ENCODE peak calls at places on chromosomes 2 and 18, in nine cellular contexts. One of them, this sample, is unnamed.

GRCh38 chr2:171521361-171522056 is 765 bp upstream of the CYBRD1 start:
- DNase-seq in ovary: no peak
- DNase-seq in upper lobe of right lung: no peak
- DNase-seq in lower lobe of right lung: no peak
- DNase-seq in natural killer cell: no peak
- DNase-seq in fibroblast of pulmonary artery: peak; percentile 13
- DNase-seq in testis: peak; percentile 19
- DNase-seq in fibroblast of the aortic adventitia: peak; percentile 62
- DNase-seq in Calu3: no peak
- DNase-seq in this sample: no peak

GRCh38 chr2:18551623-18552022 is 8.8 kb downstream of the RDH14 start:
- DNase-seq in natural killer cell: no peak
- DNase-seq in fibroblast of pulmonary artery: no peak
- DNase-seq in fibroblast of the aortic adventitia: no peak
- DNase-seq in Calu3: no peak
- DNase-seq in ovary: no peak
- DNase-seq in lower lobe of right lung: no peak
- DNase-seq in upper lobe of right lung: no peak
- DNase-seq in testis: no peak
- DNase-seq in this sample: no peak

GRCh38 chr2:10012963-10013461 is 30.3 kb upstream of the KLF11 start:
- DNase-seq in testis: no peak
- DNase-seq in ovary: no peak
- DNase-seq in fibroblast of pulmonary artery: no peak
- DNase-seq in upper lobe of right lung: peak; percentile 60
- DNase-seq in lower lobe of right lung: peak; percentile 45
- DNase-seq in Calu3: no peak
- DNase-seq in fibroblast of the aortic adventitia: no peak
- DNase-seq in natural killer cell: no peak
- DNase-seq in this sample: no peak

GRCh38 chr2:28391564-28392296 is 928 bp upstream of the FOSL2 start:
- DNase-seq in ovary: peak; percentile 92
- DNase-seq in testis: peak; percentile 94
- DNase-seq in upper lobe of right lung: peak; percentile 95
- DNase-seq in fibroblast of pulmonary artery: peak; percentile 94
- DNase-seq in natural killer cell: peak; percentile 57
- DNase-seq in fibroblast of the aortic adventitia: peak; percentile 92
- DNase-seq in Calu3: peak; percentile 78
- DNase-seq in lower lobe of right lung: peak; percentile 95
- DNase-seq in this sample: peak; percentile 52

GRCh38 chr2:107730898-107731297 is 95.8 kb upstream of the RGPD4 start:
- DNase-seq in natural killer cell: no peak
- DNase-seq in Calu3: no peak
- DNase-seq in fibroblast of the aortic adventitia: no peak
- DNase-seq in lower lobe of right lung: no peak
- DNase-seq in ovary: no peak
- DNase-seq in testis: no peak
- DNase-seq in fibroblast of pulmonary artery: no peak
- DNase-seq in upper lobe of right lung: no peak
- DNase-seq in this sample: no peak

GRCh38 chr18:9102391-9103216 is at the start of gene NDUFV2:
- DNase-seq in ovary: peak; percentile 98
- DNase-seq in fibroblast of the aortic adventitia: peak; percentile 90
- DNase-seq in lower lobe of right lung: peak; percentile 98
- DNase-seq in upper lobe of right lung: peak; percentile 99
- DNase-seq in fibroblast of pulmonary artery: peak; percentile 95
- DNase-seq in Calu3: peak; percentile 99
- DNase-seq in testis: peak; percentile 97
- DNase-seq in natural killer cell: peak; percentile 97
- DNase-seq in this sample: peak; percentile 99

GRCh38 chr2:42917374-42918017 is 125.1 kb upstream of the HAAO start:
- DNase-seq in upper lobe of right lung: peak; percentile 44
- DNase-seq in natural killer cell: no peak
- DNase-seq in lower lobe of right lung: no peak
- DNase-seq in testis: no peak
- DNase-seq in ovary: no peak
- DNase-seq in Calu3: no peak
- DNase-seq in fibroblast of pulmonary artery: peak; percentile 95
- DNase-seq in fibroblast of the aortic adventitia: peak; percentile 74
- DNase-seq in this sample: no peak

GRCh38 chr2:141900826-141901225 is 230.0 kb downstream of the LRP1B start:
- DNase-seq in testis: no peak
- DNase-seq in lower lobe of right lung: no peak
- DNase-seq in ovary: no peak
- DNase-seq in fibroblast of the aortic adventitia: no peak
- DNase-seq in Calu3: no peak
- DNase-seq in fibroblast of pulmonary artery: no peak
- DNase-seq in upper lobe of right lung: no peak
- DNase-seq in natural killer cell: no peak
- DNase-seq in this sample: no peak

GRCh38 chr2:65018141-65018582 is 29.0 kb downstream of the SLC1A4 start:
- DNase-seq in Calu3: no peak
- DNase-seq in natural killer cell: no peak
- DNase-seq in lower lobe of right lung: peak; percentile 83
- DNase-seq in ovary: no peak
- DNase-seq in upper lobe of right lung: peak; percentile 78
- DNase-seq in testis: peak; percentile 33
- DNase-seq in fibroblast of the aortic adventitia: no peak
- DNase-seq in fibroblast of pulmonary artery: no peak
- DNase-seq in this sample: no peak

GRCh38 chr2:224099846-224100643 is 61.0 kb upstream of the SERPINE2 start:
- DNase-seq in ovary: no peak
- DNase-seq in testis: no peak
- DNase-seq in lower lobe of right lung: no peak
- DNase-seq in upper lobe of right lung: no peak
- DNase-seq in fibroblast of the aortic adventitia: peak; percentile 53
- DNase-seq in fibroblast of pulmonary artery: no peak
- DNase-seq in Calu3: no peak
- DNase-seq in natural killer cell: no peak
- DNase-seq in this sample: no peak

GRCh38 chr2:66437055-66437454 is 2.1 kb downstream of the MEIS1 start:
- DNase-seq in ovary: no peak
- DNase-seq in testis: no peak
- DNase-seq in Calu3: no peak
- DNase-seq in fibroblast of the aortic adventitia: peak; percentile 64
- DNase-seq in lower lobe of right lung: no peak
- DNase-seq in upper lobe of right lung: no peak
- DNase-seq in fibroblast of pulmonary artery: peak; percentile 45
- DNase-seq in natural killer cell: no peak
- DNase-seq in this sample: no peak

GRCh38 chr2:172426635-172427255 is 641 bp upstream of the ITGA6 start:
- DNase-seq in ovary: no peak
- DNase-seq in lower lobe of right lung: no peak
- DNase-seq in fibroblast of pulmonary artery: no peak
- DNase-seq in fibroblast of the aortic adventitia: no peak
- DNase-seq in Calu3: no peak
- DNase-seq in testis: no peak
- DNase-seq in upper lobe of right lung: no peak
- DNase-seq in natural killer cell: no peak
- DNase-seq in this sample: no peak

GRCh38 chr2:136305517-136306192 is 187.7 kb upstream of the CXCR4 start:
- DNase-seq in lower lobe of right lung: no peak
- DNase-seq in natural killer cell: peak; percentile 49
- DNase-seq in Calu3: no peak
- DNase-seq in fibroblast of pulmonary artery: no peak
- DNase-seq in fibroblast of the aortic adventitia: no peak
- DNase-seq in ovary: no peak
- DNase-seq in upper lobe of right lung: no peak
- DNase-seq in testis: no peak
- DNase-seq in this sample: peak; percentile 38

GRCh38 chr2:222433381-222434173 is 9.2 kb downstream of the SGPP2 start:
- DNase-seq in ovary: no peak
- DNase-seq in fibroblast of the aortic adventitia: no peak
- DNase-seq in testis: no peak
- DNase-seq in lower lobe of right lung: no peak
- DNase-seq in Calu3: peak; percentile 53
- DNase-seq in upper lobe of right lung: no peak
- DNase-seq in natural killer cell: no peak
- DNase-seq in fibroblast of pulmonary artery: no peak
- DNase-seq in this sample: peak; percentile 38

GRCh38 chr2:222431859-222432258 is 7.5 kb downstream of the SGPP2 start:
- DNase-seq in Calu3: no peak
- DNase-seq in upper lobe of right lung: no peak
- DNase-seq in ovary: no peak
- DNase-seq in fibroblast of the aortic adventitia: no peak
- DNase-seq in natural killer cell: no peak
- DNase-seq in lower lobe of right lung: no peak
- DNase-seq in fibroblast of pulmonary artery: no peak
- DNase-seq in testis: no peak
- DNase-seq in this sample: no peak

GRCh38 chr2:222434204-222434603 is 9.9 kb downstream of the SGPP2 start:
- DNase-seq in fibroblast of the aortic adventitia: no peak
- DNase-seq in upper lobe of right lung: no peak
- DNase-seq in fibroblast of pulmonary artery: no peak
- DNase-seq in ovary: no peak
- DNase-seq in testis: no peak
- DNase-seq in Calu3: no peak
- DNase-seq in natural killer cell: no peak
- DNase-seq in lower lobe of right lung: no peak
- DNase-seq in this sample: no peak

GRCh38 chr2:222439692-222440091 is 15.3 kb downstream of the SGPP2 start:
- DNase-seq in lower lobe of right lung: no peak
- DNase-seq in Calu3: no peak
- DNase-seq in testis: no peak
- DNase-seq in natural killer cell: no peak
- DNase-seq in ovary: no peak
- DNase-seq in fibroblast of the aortic adventitia: no peak
- DNase-seq in upper lobe of right lung: no peak
- DNase-seq in fibroblast of pulmonary artery: peak; percentile 14
- DNase-seq in this sample: no peak

GRCh38 chr2:222436040-222436413 is 11.7 kb downstream of the SGPP2 start:
- DNase-seq in fibroblast of pulmonary artery: no peak
- DNase-seq in natural killer cell: no peak
- DNase-seq in fibroblast of the aortic adventitia: no peak
- DNase-seq in upper lobe of right lung: no peak
- DNase-seq in ovary: no peak
- DNase-seq in testis: no peak
- DNase-seq in Calu3: no peak
- DNase-seq in lower lobe of right lung: no peak
- DNase-seq in this sample: no peak
- TF ChIP-seq CTCF in fibroblast of pulmonary artery: no peak
- TF ChIP-seq CTCF in natural killer cell: no peak
- TF ChIP-seq CTCF in fibroblast of the aortic adventitia: no peak
- TF ChIP-seq CTCF in upper lobe of right lung: no peak
- TF ChIP-seq CTCF in ovary: no peak
- TF ChIP-seq CTCF in testis: no peak
- TF ChIP-seq CTCF in Calu3: no peak
- TF ChIP-seq CTCF in lower lobe of right lung: no peak
- TF ChIP-seq CTCF in this sample: no peak

GRCh38 chr18:80026363-80026762 is 7.9 kb upstream of the RBFA start:
- DNase-seq in upper lobe of right lung: no peak
- DNase-seq in fibroblast of the aortic adventitia: no peak
- DNase-seq in Calu3: no peak
- DNase-seq in lower lobe of right lung: no peak
- DNase-seq in ovary: no peak
- DNase-seq in natural killer cell: no peak
- DNase-seq in testis: no peak
- DNase-seq in fibroblast of pulmonary artery: no peak
- DNase-seq in this sample: no peak

GRCh38 chr18:80022613-80023012 is 11.6 kb upstream of the RBFA start:
- DNase-seq in testis: no peak
- DNase-seq in Calu3: no peak
- DNase-seq in ovary: no peak
- DNase-seq in natural killer cell: no peak
- DNase-seq in lower lobe of right lung: no peak
- DNase-seq in upper lobe of right lung: no peak
- DNase-seq in fibroblast of the aortic adventitia: peak; percentile 43
- DNase-seq in fibroblast of pulmonary artery: peak; percentile 44
- DNase-seq in this sample: no peak

DNA sequence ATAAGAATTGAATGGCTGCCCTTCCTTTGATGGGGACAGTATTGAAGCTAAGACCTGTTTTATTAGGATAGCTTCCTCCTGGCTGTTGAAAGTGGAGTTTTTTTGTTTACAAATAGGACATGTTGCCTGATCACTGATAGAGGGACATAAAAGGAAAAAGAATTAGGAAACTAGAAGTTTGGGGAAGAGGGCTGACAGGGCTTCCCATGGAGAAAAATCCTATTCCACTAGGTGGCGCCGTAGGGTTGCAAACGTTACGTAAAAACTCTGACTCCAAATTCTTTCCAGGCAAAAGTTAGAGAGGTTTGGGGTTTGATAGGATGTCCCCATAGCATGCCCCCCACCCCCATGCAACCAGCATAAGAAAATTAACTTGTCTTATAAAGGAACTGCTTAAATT is 11.1 kb upstream of the RBFA start:
- DNase-seq in testis: peak; percentile 37
- DNase-seq in fibroblast of the aortic adventitia: no peak
- DNase-seq in fibroblast of pulmonary artery: peak; percentile 6
- DNase-seq in lower lobe of right lung: no peak
- DNase-seq in Calu3: no peak
- DNase-seq in upper lobe of right lung: no peak
- DNase-seq in ovary: no peak
- DNase-seq in natural killer cell: no peak
- DNase-seq in this sample: no peak
- TF ChIP-seq CTCF in testis: no peak
- TF ChIP-seq CTCF in fibroblast of the aortic adventitia: peak; percentile 23
- TF ChIP-seq CTCF in fibroblast of pulmonary artery: peak; percentile 32
- TF ChIP-seq CTCF in lower lobe of right lung: peak; percentile 10
- TF ChIP-seq CTCF in Calu3: no peak
- TF ChIP-seq CTCF in upper lobe of right lung: peak; percentile 14
- TF ChIP-seq CTCF in ovary: no peak
- TF ChIP-seq CTCF in natural killer cell: no peak
- TF ChIP-seq CTCF in this sample: peak; percentile 9

DNA sequence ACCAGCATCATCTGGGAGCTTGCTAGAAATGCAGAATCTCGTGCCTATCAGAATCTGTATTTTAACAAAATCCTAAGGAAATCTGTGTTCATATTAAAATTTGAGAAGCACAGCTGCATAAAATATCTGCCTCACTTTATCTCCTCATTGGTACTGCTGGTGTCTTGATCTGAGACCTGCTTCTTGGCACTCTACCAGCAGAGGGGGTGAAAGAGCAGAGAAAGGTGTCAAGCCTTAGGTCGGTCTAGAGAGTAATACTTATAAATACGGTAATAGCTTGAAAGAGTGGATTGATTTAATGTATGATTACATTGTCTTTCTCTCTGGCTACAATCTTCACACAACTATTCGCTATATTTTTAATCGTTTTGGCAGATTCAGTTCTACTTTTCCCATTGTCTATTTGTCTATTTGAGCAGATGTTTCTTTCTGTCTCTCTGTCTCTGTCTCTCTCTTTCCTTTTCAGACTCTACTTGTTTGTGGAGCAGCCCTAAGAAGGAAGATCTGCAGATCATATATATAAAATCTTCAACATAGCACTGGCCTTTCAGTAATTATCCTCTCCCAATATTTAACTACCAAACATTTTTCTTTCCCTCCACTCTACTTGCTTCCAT is 1.7 kb upstream of the GCG start:
- DNase-seq in fibroblast of the aortic adventitia: peak; percentile 39
- DNase-seq in Calu3: peak; percentile 77
- DNase-seq in fibroblast of pulmonary artery: peak; percentile 65
- DNase-seq in testis: peak; percentile 60
- DNase-seq in upper lobe of right lung: no peak
- DNase-seq in natural killer cell: peak; percentile 18
- DNase-seq in lower lobe of right lung: no peak
- DNase-seq in ovary: no peak
- DNase-seq in this sample: peak; percentile 36
- TF ChIP-seq CTCF in fibroblast of the aortic adventitia: peak; percentile 46
- TF ChIP-seq CTCF in Calu3: peak; percentile 77
- TF ChIP-seq CTCF in fibroblast of pulmonary artery: peak; percentile 68
- TF ChIP-seq CTCF in testis: peak; percentile 19
- TF ChIP-seq CTCF in upper lobe of right lung: peak; percentile 70
- TF ChIP-seq CTCF in natural killer cell: peak; percentile 73
- TF ChIP-seq CTCF in lower lobe of right lung: peak; percentile 51
- TF ChIP-seq CTCF in ovary: no peak
- TF ChIP-seq CTCF in this sample: peak; percentile 84

GRCh38 chr2:234751275-234751938 is 200.4 kb upstream of the SH3BP4 start:
- DNase-seq in fibroblast of pulmonary artery: no peak
- DNase-seq in upper lobe of right lung: no peak
- DNase-seq in ovary: no peak
- DNase-seq in fibroblast of the aortic adventitia: peak; percentile 50
- DNase-seq in natural killer cell: no peak
- DNase-seq in testis: no peak
- DNase-seq in lower lobe of right lung: no peak
- DNase-seq in Calu3: no peak
- DNase-seq in this sample: no peak
- TF ChIP-seq CTCF in fibroblast of pulmonary artery: no peak
- TF ChIP-seq CTCF in upper lobe of right lung: no peak
- TF ChIP-seq CTCF in ovary: no peak
- TF ChIP-seq CTCF in fibroblast of the aortic adventitia: no peak
- TF ChIP-seq CTCF in natural killer cell: no peak
- TF ChIP-seq CTCF in testis: no peak
- TF ChIP-seq CTCF in lower lobe of right lung: no peak
- TF ChIP-seq CTCF in Calu3: no peak
- TF ChIP-seq CTCF in this sample: no peak

This sample was measured in GM10248.